ENCODE peak calls at places on chromosomes 12 and 14, in nine cellular contexts. I is astrocyte of the spinal cord, Y is AG04450, F is HFF-Myc, Z is fibroblast of villous mesenchyme, E is HCT116, W is body of pancreas, Q is fibroblast of the aortic adventitia, C is A549. N is an unnamed sample.

GRCh38 chr12:5660271-5660670 is 228.4 kb downstream of the NTF3 start:
- DNase-seq in I (no peak), Y (no peak), F (no peak), Z (no peak), E (no peak), W (no peak), Q (no peak), C (no peak), N (no peak)

GRCh38 chr14:80213602-80214001 is 2.3 kb upstream of the DIO2 start:
- DNase-seq in I (peak; percentile 27), Y (no peak), F (peak; percentile 30), Z (peak; percentile 81), E (peak; percentile 16), W (peak; percentile 24), Q (peak; percentile 81), C (peak; percentile 40), N (no peak)

GRCh38 chr14:49975286-49975685 is 82.4 kb downstream of the ARF6 start:
- DNase-seq in I (peak; percentile 93), Y (peak; percentile 65), F (peak; percentile 80), Z (peak; percentile 89), E (peak; percentile 93), W (no peak), Q (peak; percentile 90), C (no peak), N (no peak)

GRCh38 chr12:56071648-56072047 is 8.3 kb upstream of the ERBB3 start:
- DNase-seq in I (no peak), Y (no peak), F (no peak), Z (peak; percentile 23), E (no peak), W (no peak), Q (peak; percentile 49), C (no peak), N (no peak)

GRCh38 chr14:105528859-105529505 is 2.6 kb downstream of the TMEM121 start:
- DNase-seq in I (no peak), Y (no peak), F (no peak), Z (no peak), E (no peak), W (no peak), Q (no peak), C (no peak), N (no peak)

GRCh38 chr14:72855913-72856312 is 38.0 kb downstream of the DPF3 start:
- DNase-seq in I (peak; percentile 73), Y (no peak), F (no peak), Z (peak; percentile 53), E (no peak), W (no peak), Q (peak; percentile 69), C (no peak), N (no peak)

GRCh38 chr12:12819752-12820311 is 6.7 kb downstream of the DDX47 start:
- DNase-seq in I (peak; percentile 94), Y (peak; percentile 81), F (peak; percentile 87), Z (peak; percentile 97), E (no peak), W (no peak), Q (peak; percentile 96), C (peak; percentile 50), N (peak; percentile 86)

GRCh38 chr12:32107376-32108267 is 975 bp downstream of the BICD1 start:
- DNase-seq in I (peak; percentile 60), Y (no peak), F (no peak), Z (peak; percentile 49), E (peak; percentile 16), W (no peak), Q (peak; percentile 65), C (peak; percentile 31), N (no peak)

GRCh38 chr12:86730233-86730632 is 474.0 kb upstream of the MGAT4C start:
- DNase-seq in I (no peak), Y (no peak), F (no peak), Z (no peak), E (no peak), W (no peak), Q (no peak), C (no peak), N (no peak)

GRCh38 chr12:42933461-42934081 is 344.0 kb upstream of the PRICKLE1 start:
- DNase-seq in I (no peak), Y (no peak), F (no peak), Z (no peak), E (no peak), W (no peak), Q (peak; percentile 16), C (no peak), N (no peak)

GRCh38 chr12:62629413-62629812 is 162.8 kb downstream of the MON2 start:
- DNase-seq in I (no peak), Y (no peak), F (no peak), Z (no peak), E (no peak), W (no peak), Q (no peak), C (no peak), N (no peak)

GRCh38 chr12:113214938-113215400 is 6.3 kb upstream of the TPCN1 start:
- DNase-seq in I (peak; percentile 97), Y (peak; percentile 81), F (peak; percentile 92), Z (peak; percentile 99), E (peak; percentile 93), W (no peak), Q (peak; percentile 98), C (peak; percentile 79), N (no peak)

GRCh38 chr12:116926283-116927243 is 15.8 kb downstream of the FBXW8 start:
- DNase-seq in I (no peak), Y (no peak), F (no peak), Z (no peak), E (no peak), W (no peak), Q (no peak), C (no peak), N (no peak)

GRCh38 chr12:76757694-76758093 is 6.2 kb upstream of the ZDHHC17 start:
- DNase-seq in I (no peak), Y (no peak), F (no peak), Z (no peak), E (no peak), W (no peak), Q (no peak), C (no peak), N (no peak)

GRCh38 chr14:96122496-96122895 is 82.1 kb upstream of the BDKRB2 start:
- DNase-seq in I (peak; percentile 22), Y (peak; percentile 93), F (peak; percentile 78), Z (peak; percentile 92), E (no peak), W (no peak), Q (no peak), C (no peak), N (no peak)

GRCh38 chr12:71581206-71581605 is 82.4 kb downstream of the ZFC3H1 start:
- DNase-seq in I (no peak), Y (no peak), F (no peak), Z (no peak), E (no peak), W (no peak), Q (no peak), C (no peak), N (no peak)

GRCh38 chr14:20400965-20401593 is 12.2 kb downstream of the TEP1 start:
- DNase-seq in I (no peak), Y (no peak), F (no peak), Z (no peak), E (peak; percentile 74), W (no peak), Q (no peak), C (peak; percentile 18), N (no peak)

GRCh38 chr14:61813101-61813596 is 50.9 kb downstream of the SNAPC1 start:
- DNase-seq in I (no peak), Y (no peak), F (no peak), Z (no peak), E (no peak), W (no peak), Q (no peak), C (no peak), N (no peak)

GRCh38 chr14:61812347-61813100 is 50.3 kb downstream of the SNAPC1 start:
- DNase-seq in I (no peak), Y (no peak), F (no peak), Z (no peak), E (no peak), W (no peak), Q (no peak), C (no peak), N (no peak)

GRCh38 chr14:61811882-61812346 is 49.7 kb downstream of the SNAPC1 start:
- DNase-seq in I (no peak), Y (no peak), F (no peak), Z (no peak), E (no peak), W (no peak), Q (no peak), C (no peak), N (no peak)
- H3K4me3 ChIP-seq in I (peak overlapping the region; percentile 47), Y (peak overlapping the region; percentile 60), F (peak overlapping the region; percentile 2), Z (peak overlapping the region; percentile 30), E (no peak overlapping the region), W (no peak overlapping the region), Q (no peak overlapping the region), C (peak overlapping the region; percentile 58), N (no peak overlapping the region)

GRCh38 chr12:1533205-1533601 is 61.2 kb downstream of the FBXL14 start:
- DNase-seq in I (peak; percentile 51), Y (no peak), F (no peak), Z (no peak), E (no peak), W (no peak), Q (peak; percentile 60), C (no peak), N (no peak)
- TF ChIP-seq CTCF in I (no peak), Y (no peak), F (no peak), Z (peak; percentile 11), E (no peak), W (no peak), Q (peak; percentile 35), C (no peak), N (no peak)

GRCh38 chr12:2544213-2544612 is 250.6 kb upstream of the FKBP4 start:
- DNase-seq in I (no peak), Y (no peak), F (no peak), Z (no peak), E (no peak), W (no peak), Q (no peak), C (no peak), N (no peak)
- H3K4me3 ChIP-seq in I (no peak overlapping the region), Y (no peak overlapping the region), F (no peak overlapping the region), Z (no peak overlapping the region), E (no peak overlapping the region), W (no peak overlapping the region), Q (no peak overlapping the region), C (no peak overlapping the region), N (no peak overlapping the region)

GRCh38 chr12:51822261-51822616 is 26.3 kb downstream of the FIGNL2 start:
- DNase-seq in I (no peak), Y (no peak), F (no peak), Z (no peak), E (no peak), W (no peak), Q (no peak), C (no peak), N (no peak)

GRCh38 chr12:51821423-51822260 is 26.9 kb downstream of the FIGNL2 start:
- DNase-seq in I (no peak), Y (no peak), F (no peak), Z (no peak), E (no peak), W (peak; percentile 15), Q (no peak), C (no peak), N (no peak)

GRCh38 chr12:51822956-51823355 is 25.6 kb downstream of the FIGNL2 start:
- DNase-seq in I (no peak), Y (no peak), F (no peak), Z (no peak), E (no peak), W (no peak), Q (no peak), C (no peak), N (no peak)

GRCh38 chr12:51825216-51825615 is 23.3 kb downstream of the FIGNL2 start:
- DNase-seq in I (no peak), Y (no peak), F (no peak), Z (no peak), E (no peak), W (no peak), Q (no peak), C (no peak), N (no peak)

GRCh38 chr12:51823875-51824565 is 24.5 kb downstream of the FIGNL2 start:
- DNase-seq in I (peak; percentile 54), Y (peak; percentile 24), F (peak; percentile 35), Z (peak; percentile 58), E (peak; percentile 59), W (peak; percentile 59), Q (peak; percentile 78), C (peak; percentile 70), N (peak; percentile 46)
- TF ChIP-seq CTCF in I (peak; percentile 62), Y (peak; percentile 59), F (peak; percentile 52), Z (peak; percentile 63), E (peak; percentile 67), W (peak; percentile 50), Q (peak; percentile 66), C (peak; percentile 73), N (peak; percentile 91)